ENCODE peak calls at places on chromosomes 3 and 15, in four cellular contexts. L is HEK293T, V is HepG2, T is K562. F is an unnamed sample.

GRCh38 chr15:27486036-27486435 is 515.1 kb downstream of the GABRG3 start:
- DNase-seq in L (no peak), V (no peak), T (no peak), F (no peak)

GRCh38 chr3:61250784-61251173 is 473 bp downstream of the FHIT start:
- DNase-seq in L (peak), V (peak), T (peak), F (peak)

GRCh38 chr15:89399390-89400120 is 64.9 kb upstream of the POLG start:
- DNase-seq in L (peak), V (no peak), T (peak), F (no peak)

GRCh38 chr3:8539419-8539818 is 37.8 kb downstream of the LMCD1 start:
- DNase-seq in L (no peak), V (no peak), T (no peak), F (no peak)

GRCh38 chr3:128296469-128297251 is 143.4 kb downstream of the EEFSEC start:
- DNase-seq in L (no peak), V (no peak), T (no peak), F (no peak)

GRCh38 chr3:139772539-139773500 is 95.0 kb upstream of the NMNAT3 start:
- DNase-seq in L (no peak), V (no peak), T (no peak), F (no peak)

GRCh38 chr3:127166501-127167065 is 26.3 kb upstream of the PRR23E start:
- DNase-seq in L (no peak), V (no peak), T (no peak), F (no peak)

GRCh38 chr15:84879088-84879780 is 5.2 kb upstream of the SLC28A1 start:
- DNase-seq in L (no peak), V (no peak), T (no peak), F (no peak)

GRCh38 chr3:44418549-44418948 is 58.9 kb downstream of the ZNF445 start:
- DNase-seq in L (no peak), V (peak), T (peak), F (no peak)

GRCh38 chr15:57129064-57129463 is 210.6 kb downstream of the TCF12 start:
- DNase-seq in L (no peak), V (no peak), T (no peak), F (no peak)

GRCh38 chr3:118960876-118961275 is 73.8 kb downstream of the IGSF11 start:
- DNase-seq in L (no peak), V (no peak), T (no peak), F (no peak)

GRCh38 chr15:86558252-86558651 is 478.6 kb downstream of the AGBL1 start:
- DNase-seq in L (no peak), V (no peak), T (no peak), F (no peak)

GRCh38 chr3:40381904-40382616 is 4.9 kb upstream of the ENTPD3 start:
- DNase-seq in L (no peak), V (no peak), T (no peak), F (no peak)

GRCh38 chr3:54578417-54578816 is 349.4 kb downstream of the LRTM1 start:
- DNase-seq in L (no peak), V (no peak), T (no peak), F (no peak)

GRCh38 chr15:36428102-36428845 is 151.2 kb upstream of the CDIN1 start:
- DNase-seq in L (no peak), V (peak), T (peak), F (no peak)

GRCh38 chr15:99439524-99439835 is 126.3 kb upstream of the MEF2A start:
- DNase-seq in L (no peak), V (no peak), T (no peak), F (no peak)

GRCh38 chr3:37987751-37988179 is 2.8 kb upstream of the VILL start:
- DNase-seq in L (no peak), V (no peak), T (no peak), F (no peak)

GRCh38 chr3:192816274-192816853 is 89.0 kb upstream of the FGF12 start:
- DNase-seq in L (peak), V (peak), T (peak), F (no peak)

GRCh38 chr15:43146187-43146586 is 12.8 kb downstream of the TMEM62 start:
- DNase-seq in L (no peak), V (no peak), T (no peak), F (no peak)

GRCh38 chr15:52277575-52277974 is 18.0 kb downstream of the MYO5C start:
- DNase-seq in L (no peak), V (no peak), T (no peak), F (no peak)

GRCh38 chr3:139948898-139949297 is 13.9 kb downstream of the CLSTN2 start:
- DNase-seq in L (no peak), V (no peak), T (no peak), F (no peak)

GRCh38 chr15:76195506-76196285 is 115.6 kb downstream of the ETFA start:
- DNase-seq in L (no peak), V (peak), T (no peak), F (no peak)

GRCh38 chr15:33975023-33975565 is 6.8 kb downstream of the CHRM5 start:
- DNase-seq in L (no peak), V (no peak), T (no peak), F (no peak)

GRCh38 chr3:106745344-106746168 is 631.7 kb upstream of the CCDC54 start:
- DNase-seq in L (no peak), V (no peak), T (no peak), F (no peak)

GRCh38 chr15:92801774-92802464 is 98.2 kb upstream of the CHD2 start:
- DNase-seq in L (no peak), V (peak), T (peak), F (no peak)

GRCh38 chr3:2097641-2098191 is 950 bp upstream of the CNTN4 start:
- DNase-seq in L (no peak), V (no peak), T (no peak), F (no peak)

GRCh38 chr15:64373360-64373759 is 7.9 kb downstream of the PCLAF start:
- DNase-seq in L (no peak), V (no peak), T (no peak), F (no peak)

GRCh38 chr3:47092090-47092489 is 71.8 kb downstream of the SETD2 start:
- DNase-seq in L (no peak), V (no peak), T (no peak), F (no peak)

GRCh38 chr15:65303687-65304392 is 637 bp upstream of the RNU5B-1 start:
- DNase-seq in L (no peak), V (peak), T (no peak), F (no peak)

GRCh38 chr3:23202203-23202920 is 765 bp upstream of the UBE2E2 start:
- DNase-seq in L (peak), V (no peak), T (no peak), F (no peak)

GRCh38 chr3:49873623-49874022 is 3.9 kb upstream of the CAMKV start:
- DNase-seq in L (no peak), V (peak), T (no peak), F (no peak)

GRCh38 chr3:143307613-143308183 is 188.1 kb downstream of the CHST2 start:
- DNase-seq in L (no peak), V (no peak), T (peak), F (peak)

GRCh38 chr3:60363817-60364216 is 887.4 kb downstream of the FHIT start:
- DNase-seq in L (no peak), V (no peak), T (no peak), F (no peak)

GRCh38 chr3:188507244-188507720 is 353.3 kb downstream of the LPP start:
- DNase-seq in L (no peak), V (peak), T (no peak), F (no peak)

GRCh38 chr3:59580499-59580898 is 530.7 kb upstream of the CFAP20DC start:
- DNase-seq in L (no peak), V (no peak), T (no peak), F (no peak)

GRCh38 chr15:77160562-77161481 is 89.9 kb upstream of the TSPAN3 start:
- DNase-seq in L (no peak), V (peak), T (no peak), F (no peak)

GRCh38 chr3:46898321-46899150 is 21.0 kb downstream of the PTH1R start:
- DNase-seq in L (no peak), V (no peak), T (no peak), F (no peak)

DNA sequence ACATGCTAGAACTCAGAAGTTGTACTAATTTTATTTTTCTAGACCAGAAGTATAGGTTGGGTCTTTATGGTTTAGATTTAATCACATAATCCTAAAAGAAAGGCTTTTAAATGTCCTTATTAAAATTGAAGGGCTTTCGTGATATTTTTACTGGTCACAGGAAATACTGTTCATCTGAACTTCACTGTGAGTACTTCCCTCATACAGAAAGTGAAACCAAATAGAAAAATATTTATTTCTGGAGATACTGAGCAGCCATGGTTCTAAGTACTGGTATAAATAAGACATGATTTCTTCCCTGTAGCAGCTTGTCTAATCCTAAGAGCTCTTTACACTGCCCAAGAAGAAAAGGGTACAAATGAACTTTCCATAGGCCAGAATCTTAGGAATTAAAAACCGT is 2.0 kb downstream of the SNRK start:
- DNase-seq in L (no peak), V (no peak), T (no peak), F (no peak)
- TF ChIP-seq TARDBP in L (no peak), V (no peak), T (no peak), F (no peak)

GRCh38 chr3:86221601-86222000 is 769.3 kb downstream of the VGLL3 start:
- DNase-seq in L (no peak), V (no peak), T (no peak), F (no peak)
- TF ChIP-seq TARDBP in L (no peak), V (no peak), T (no peak), F (no peak)

DNA sequence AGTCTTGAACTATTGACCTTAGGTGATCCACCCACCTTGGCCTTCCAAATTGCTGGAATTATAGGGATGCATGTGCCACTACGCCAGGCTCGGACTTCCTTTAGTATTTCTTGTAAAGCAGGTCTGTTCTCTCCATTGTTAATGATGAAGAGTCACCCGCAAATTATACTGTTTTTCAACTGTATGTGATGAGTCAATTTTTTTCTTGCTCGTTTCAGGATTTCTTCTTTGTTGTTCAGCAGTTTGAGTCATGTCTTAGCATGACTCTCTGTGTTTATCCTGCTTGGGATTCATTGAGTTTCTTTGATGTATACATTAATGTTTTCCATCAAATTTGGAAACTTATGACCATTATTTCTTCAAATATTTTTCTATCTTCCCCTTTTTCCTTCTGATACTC is 28.9 kb downstream of the GRAMD1C start:
- DNase-seq in L (no peak), V (no peak), T (no peak), F (no peak)
- TF ChIP-seq TARDBP in L (no peak), V (no peak), T (no peak), F (no peak)

DNA sequence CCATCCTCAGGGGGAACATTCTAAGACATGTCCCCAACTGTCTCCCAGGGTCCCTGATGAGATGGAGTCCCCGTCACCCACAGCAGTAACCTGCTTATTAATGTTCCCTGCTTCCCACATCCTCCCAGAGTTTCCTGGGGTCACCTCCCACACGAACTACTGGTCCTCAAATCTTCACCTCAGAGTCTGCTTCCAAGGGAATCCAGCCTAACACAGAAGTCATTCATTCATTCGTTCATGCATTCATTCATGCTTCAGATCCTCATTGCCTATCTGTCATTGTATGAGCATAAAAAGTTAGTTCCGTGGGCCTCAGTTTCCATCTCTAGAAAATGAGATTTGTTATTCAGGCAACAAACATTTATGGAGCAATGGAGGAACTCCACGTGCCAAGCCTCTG is 516.2 kb downstream of the SHQ1 start:
- DNase-seq in L (no peak), V (no peak), T (no peak), F (no peak)
- TF ChIP-seq TARDBP in L (no peak), V (no peak), T (no peak), F (no peak)

DNA sequence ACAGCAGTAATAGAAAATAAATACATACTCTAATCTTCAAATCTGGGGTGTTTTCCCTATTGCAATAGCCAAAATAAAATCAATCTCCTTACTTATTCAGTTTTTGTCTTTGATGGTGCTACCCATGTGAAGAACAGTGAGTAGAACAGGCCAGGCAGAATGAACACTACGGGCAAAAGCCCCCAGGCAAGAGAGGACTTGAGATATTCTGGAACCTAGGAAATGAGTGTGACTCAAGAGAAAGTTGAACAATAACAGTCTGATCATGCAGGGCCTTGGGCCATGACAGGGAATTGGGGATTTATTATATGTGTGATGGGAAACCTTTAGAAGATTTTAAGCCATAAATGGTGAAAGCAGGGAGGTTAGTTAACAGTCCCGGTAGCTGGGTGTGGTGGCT is 14.0 kb upstream of the DUT start:
- DNase-seq in L (no peak), V (no peak), T (no peak), F (no peak)
- TF ChIP-seq TARDBP in L (no peak), V (no peak), T (no peak), F (no peak)

DNA sequence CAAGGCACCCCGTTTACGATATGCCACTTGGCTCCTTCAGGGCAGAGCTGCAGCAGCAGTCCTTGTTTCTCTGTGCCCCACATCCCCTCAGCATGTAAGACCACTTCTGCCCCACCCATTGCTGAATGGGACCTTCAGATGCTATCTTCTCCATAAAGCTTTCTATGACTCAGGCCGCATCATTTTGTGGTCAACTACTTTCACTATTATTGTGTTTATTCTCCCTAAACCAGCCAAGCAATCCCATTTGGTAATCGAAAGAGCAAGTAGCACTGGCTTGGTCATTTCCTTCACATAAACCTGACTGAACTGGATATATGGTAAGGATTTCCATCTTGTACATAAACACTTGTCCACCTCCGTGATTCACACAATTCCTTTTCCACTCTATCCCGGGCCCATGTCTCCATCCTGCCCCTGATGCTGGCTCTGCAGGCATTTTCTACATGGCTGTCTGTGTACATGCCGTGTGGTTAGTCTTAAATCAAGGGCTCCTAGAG is 25.7 kb downstream of the LIPC start:
- DNase-seq in L (no peak), V (no peak), T (peak), F (peak)
- TF ChIP-seq TARDBP in L (no peak), V (no peak), T (no peak), F (no peak)